ENCODE peak calls at places on chromosomes 11 and 22, in ten cellular contexts. One of them, this sample, is unnamed.

GRCh38 chr11:114036156-114036811 is 23.2 kb upstream of the ZBTB16 start:
- DNase-seq in fibroblast of pulmonary artery: peak
- DNase-seq in COR-L47: no peak
- DNase-seq in T1000: no peak
- DNase-seq in WTC11: peak
- DNase-seq in naive thymus-derived CD4-positive, alpha-beta T cell: peak
- DNase-seq in iPS DF 6.9: peak
- DNase-seq in COLO829: peak
- DNase-seq in activated T-cell treated with anti-CD3 and anti-CD28 coated beads, Interleukin-2, amount 50 U/mL, for 72 hours: peak
- DNase-seq in iris pigment epithelial cell: peak
- DNase-seq in this sample: peak

GRCh38 chr11:131498631-131499053 is 128.2 kb downstream of the NTM start:
- DNase-seq in iPS DF 6.9: no peak
- DNase-seq in COLO829: no peak
- DNase-seq in naive thymus-derived CD4-positive, alpha-beta T cell: no peak
- DNase-seq in activated T-cell treated with anti-CD3 and anti-CD28 coated beads, Interleukin-2, amount 50 U/mL, for 72 hours: no peak
- DNase-seq in WTC11: no peak
- DNase-seq in T1000: no peak
- DNase-seq in COR-L47: no peak
- DNase-seq in iris pigment epithelial cell: no peak
- DNase-seq in fibroblast of pulmonary artery: no peak
- DNase-seq in this sample: no peak

GRCh38 chr11:72013765-72014711 is 15.3 kb downstream of the IL18BP start:
- DNase-seq in fibroblast of pulmonary artery: no peak
- DNase-seq in naive thymus-derived CD4-positive, alpha-beta T cell: no peak
- DNase-seq in COLO829: no peak
- DNase-seq in COR-L47: no peak
- DNase-seq in iPS DF 6.9: no peak
- DNase-seq in T1000: no peak
- DNase-seq in activated T-cell treated with anti-CD3 and anti-CD28 coated beads, Interleukin-2, amount 50 U/mL, for 72 hours: no peak
- DNase-seq in WTC11: no peak
- DNase-seq in iris pigment epithelial cell: no peak
- DNase-seq in this sample: no peak

GRCh38 chr11:1943576-1943975 is 3.6 kb upstream of the MRPL23 start:
- DNase-seq in iris pigment epithelial cell: no peak
- DNase-seq in COR-L47: no peak
- DNase-seq in activated T-cell treated with anti-CD3 and anti-CD28 coated beads, Interleukin-2, amount 50 U/mL, for 72 hours: no peak
- DNase-seq in WTC11: peak
- DNase-seq in COLO829: no peak
- DNase-seq in naive thymus-derived CD4-positive, alpha-beta T cell: no peak
- DNase-seq in iPS DF 6.9: no peak
- DNase-seq in fibroblast of pulmonary artery: no peak
- DNase-seq in T1000: no peak
- DNase-seq in this sample: no peak

GRCh38 chr22:17343766-17344165 is 25.5 kb upstream of the CECR2 start:
- DNase-seq in activated T-cell treated with anti-CD3 and anti-CD28 coated beads, Interleukin-2, amount 50 U/mL, for 72 hours: no peak
- DNase-seq in iPS DF 6.9: no peak
- DNase-seq in COLO829: no peak
- DNase-seq in T1000: no peak
- DNase-seq in naive thymus-derived CD4-positive, alpha-beta T cell: no peak
- DNase-seq in fibroblast of pulmonary artery: no peak
- DNase-seq in iris pigment epithelial cell: no peak
- DNase-seq in COR-L47: no peak
- DNase-seq in WTC11: no peak
- DNase-seq in this sample: no peak

GRCh38 chr11:111672949-111673348 is 70.7 kb downstream of the SIK2 start:
- DNase-seq in naive thymus-derived CD4-positive, alpha-beta T cell: no peak
- DNase-seq in activated T-cell treated with anti-CD3 and anti-CD28 coated beads, Interleukin-2, amount 50 U/mL, for 72 hours: no peak
- DNase-seq in COR-L47: no peak
- DNase-seq in WTC11: no peak
- DNase-seq in T1000: no peak
- DNase-seq in iris pigment epithelial cell: no peak
- DNase-seq in COLO829: no peak
- DNase-seq in fibroblast of pulmonary artery: no peak
- DNase-seq in iPS DF 6.9: no peak
- DNase-seq in this sample: no peak

GRCh38 chr22:45482169-45482568 is 20.5 kb upstream of the FBLN1 start:
- DNase-seq in COLO829: no peak
- DNase-seq in COR-L47: no peak
- DNase-seq in iris pigment epithelial cell: no peak
- DNase-seq in iPS DF 6.9: no peak
- DNase-seq in activated T-cell treated with anti-CD3 and anti-CD28 coated beads, Interleukin-2, amount 50 U/mL, for 72 hours: no peak
- DNase-seq in WTC11: no peak
- DNase-seq in fibroblast of pulmonary artery: no peak
- DNase-seq in naive thymus-derived CD4-positive, alpha-beta T cell: no peak
- DNase-seq in T1000: no peak
- DNase-seq in this sample: no peak

GRCh38 chr11:96794152-96794551 is 404.3 kb downstream of the JRKL start:
- DNase-seq in fibroblast of pulmonary artery: no peak
- DNase-seq in COLO829: no peak
- DNase-seq in activated T-cell treated with anti-CD3 and anti-CD28 coated beads, Interleukin-2, amount 50 U/mL, for 72 hours: no peak
- DNase-seq in naive thymus-derived CD4-positive, alpha-beta T cell: no peak
- DNase-seq in iPS DF 6.9: peak
- DNase-seq in iris pigment epithelial cell: no peak
- DNase-seq in COR-L47: no peak
- DNase-seq in T1000: no peak
- DNase-seq in WTC11: no peak
- DNase-seq in this sample: no peak

GRCh38 chr11:12285106-12285505 is 92.3 kb upstream of the PARVA start:
- DNase-seq in T1000: peak
- DNase-seq in WTC11: no peak
- DNase-seq in COR-L47: no peak
- DNase-seq in naive thymus-derived CD4-positive, alpha-beta T cell: no peak
- DNase-seq in iPS DF 6.9: no peak
- DNase-seq in COLO829: no peak
- DNase-seq in activated T-cell treated with anti-CD3 and anti-CD28 coated beads, Interleukin-2, amount 50 U/mL, for 72 hours: no peak
- DNase-seq in fibroblast of pulmonary artery: peak
- DNase-seq in iris pigment epithelial cell: peak
- DNase-seq in this sample: peak

GRCh38 chr22:19891350-19892248 is 36.9 kb upstream of the GNB1L start:
- DNase-seq in naive thymus-derived CD4-positive, alpha-beta T cell: peak
- DNase-seq in iris pigment epithelial cell: peak
- DNase-seq in activated T-cell treated with anti-CD3 and anti-CD28 coated beads, Interleukin-2, amount 50 U/mL, for 72 hours: peak
- DNase-seq in iPS DF 6.9: peak
- DNase-seq in fibroblast of pulmonary artery: peak
- DNase-seq in T1000: peak
- DNase-seq in COLO829: peak
- DNase-seq in COR-L47: peak
- DNase-seq in WTC11: peak
- DNase-seq in this sample: peak

GRCh38 chr11:1122356-1123002 is 35.3 kb upstream of the MUC5AC start:
- DNase-seq in iPS DF 6.9: no peak
- DNase-seq in COR-L47: no peak
- DNase-seq in COLO829: no peak
- DNase-seq in activated T-cell treated with anti-CD3 and anti-CD28 coated beads, Interleukin-2, amount 50 U/mL, for 72 hours: no peak
- DNase-seq in fibroblast of pulmonary artery: no peak
- DNase-seq in iris pigment epithelial cell: no peak
- DNase-seq in naive thymus-derived CD4-positive, alpha-beta T cell: no peak
- DNase-seq in WTC11: peak
- DNase-seq in T1000: no peak
- DNase-seq in this sample: no peak

GRCh38 chr11:105706025-105706530 is 96.2 kb downstream of the GRIA4 start:
- DNase-seq in naive thymus-derived CD4-positive, alpha-beta T cell: no peak
- DNase-seq in T1000: no peak
- DNase-seq in COLO829: no peak
- DNase-seq in iris pigment epithelial cell: no peak
- DNase-seq in activated T-cell treated with anti-CD3 and anti-CD28 coated beads, Interleukin-2, amount 50 U/mL, for 72 hours: no peak
- DNase-seq in iPS DF 6.9: no peak
- DNase-seq in WTC11: no peak
- DNase-seq in COR-L47: no peak
- DNase-seq in fibroblast of pulmonary artery: no peak
- DNase-seq in this sample: no peak

GRCh38 chr11:47394322-47395224 is 13.8 kb upstream of the SLC39A13 start:
- DNase-seq in naive thymus-derived CD4-positive, alpha-beta T cell: no peak
- DNase-seq in activated T-cell treated with anti-CD3 and anti-CD28 coated beads, Interleukin-2, amount 50 U/mL, for 72 hours: peak
- DNase-seq in T1000: no peak
- DNase-seq in WTC11: no peak
- DNase-seq in iris pigment epithelial cell: peak
- DNase-seq in fibroblast of pulmonary artery: peak
- DNase-seq in COLO829: no peak
- DNase-seq in iPS DF 6.9: no peak
- DNase-seq in COR-L47: no peak
- DNase-seq in this sample: peak

GRCh38 chr22:37154925-37155712 is 5.4 kb upstream of the IL2RB start:
- DNase-seq in iPS DF 6.9: no peak
- DNase-seq in COLO829: no peak
- DNase-seq in fibroblast of pulmonary artery: no peak
- DNase-seq in activated T-cell treated with anti-CD3 and anti-CD28 coated beads, Interleukin-2, amount 50 U/mL, for 72 hours: no peak
- DNase-seq in WTC11: no peak
- DNase-seq in COR-L47: no peak
- DNase-seq in iris pigment epithelial cell: peak
- DNase-seq in naive thymus-derived CD4-positive, alpha-beta T cell: no peak
- DNase-seq in T1000: no peak
- DNase-seq in this sample: no peak

GRCh38 chr11:126456089-126456488 is 100.6 kb downstream of the ST3GAL4 start:
- DNase-seq in iris pigment epithelial cell: no peak
- DNase-seq in iPS DF 6.9: no peak
- DNase-seq in fibroblast of pulmonary artery: no peak
- DNase-seq in COR-L47: no peak
- DNase-seq in COLO829: no peak
- DNase-seq in activated T-cell treated with anti-CD3 and anti-CD28 coated beads, Interleukin-2, amount 50 U/mL, for 72 hours: no peak
- DNase-seq in WTC11: no peak
- DNase-seq in T1000: no peak
- DNase-seq in naive thymus-derived CD4-positive, alpha-beta T cell: no peak
- DNase-seq in this sample: no peak

GRCh38 chr11:46290598-46291309 is 13.3 kb downstream of the CREB3L1 start:
- DNase-seq in COLO829: no peak
- DNase-seq in iris pigment epithelial cell: peak
- DNase-seq in T1000: peak
- DNase-seq in COR-L47: peak
- DNase-seq in iPS DF 6.9: peak
- DNase-seq in naive thymus-derived CD4-positive, alpha-beta T cell: no peak
- DNase-seq in fibroblast of pulmonary artery: peak
- DNase-seq in activated T-cell treated with anti-CD3 and anti-CD28 coated beads, Interleukin-2, amount 50 U/mL, for 72 hours: no peak
- DNase-seq in WTC11: peak
- DNase-seq in this sample: peak

GRCh38 chr11:47915407-47916137 is 64.8 kb upstream of the PTPRJ start:
- DNase-seq in iris pigment epithelial cell: no peak
- DNase-seq in iPS DF 6.9: no peak
- DNase-seq in COR-L47: no peak
- DNase-seq in activated T-cell treated with anti-CD3 and anti-CD28 coated beads, Interleukin-2, amount 50 U/mL, for 72 hours: no peak
- DNase-seq in T1000: no peak
- DNase-seq in naive thymus-derived CD4-positive, alpha-beta T cell: peak
- DNase-seq in COLO829: no peak
- DNase-seq in fibroblast of pulmonary artery: no peak
- DNase-seq in WTC11: no peak
- DNase-seq in this sample: no peak

GRCh38 chr11:78289547-78290292 is 101.0 kb downstream of the USP35 start:
- DNase-seq in fibroblast of pulmonary artery: no peak
- DNase-seq in iPS DF 6.9: no peak
- DNase-seq in WTC11: no peak
- DNase-seq in T1000: no peak
- DNase-seq in COLO829: no peak
- DNase-seq in COR-L47: no peak
- DNase-seq in naive thymus-derived CD4-positive, alpha-beta T cell: no peak
- DNase-seq in iris pigment epithelial cell: no peak
- DNase-seq in activated T-cell treated with anti-CD3 and anti-CD28 coated beads, Interleukin-2, amount 50 U/mL, for 72 hours: no peak
- DNase-seq in this sample: no peak

GRCh38 chr11:21472256-21472655 is 720.6 kb upstream of the ANO5 start:
- DNase-seq in WTC11: no peak
- DNase-seq in COR-L47: no peak
- DNase-seq in COLO829: no peak
- DNase-seq in naive thymus-derived CD4-positive, alpha-beta T cell: no peak
- DNase-seq in activated T-cell treated with anti-CD3 and anti-CD28 coated beads, Interleukin-2, amount 50 U/mL, for 72 hours: no peak
- DNase-seq in iris pigment epithelial cell: no peak
- DNase-seq in fibroblast of pulmonary artery: no peak
- DNase-seq in iPS DF 6.9: no peak
- DNase-seq in T1000: no peak
- DNase-seq in this sample: no peak

GRCh38 chr22:30062934-30063333 is 17.3 kb upstream of the HORMAD2 start:
- DNase-seq in activated T-cell treated with anti-CD3 and anti-CD28 coated beads, Interleukin-2, amount 50 U/mL, for 72 hours: no peak
- DNase-seq in naive thymus-derived CD4-positive, alpha-beta T cell: no peak
- DNase-seq in WTC11: no peak
- DNase-seq in COLO829: no peak
- DNase-seq in iPS DF 6.9: no peak
- DNase-seq in iris pigment epithelial cell: no peak
- DNase-seq in T1000: no peak
- DNase-seq in COR-L47: no peak
- DNase-seq in fibroblast of pulmonary artery: no peak
- DNase-seq in this sample: no peak

GRCh38 chr11:65111537-65112225 is at the start of gene TM7SF2:
- DNase-seq in activated T-cell treated with anti-CD3 and anti-CD28 coated beads, Interleukin-2, amount 50 U/mL, for 72 hours: peak
- DNase-seq in iPS DF 6.9: peak
- DNase-seq in fibroblast of pulmonary artery: peak
- DNase-seq in COLO829: peak
- DNase-seq in naive thymus-derived CD4-positive, alpha-beta T cell: peak
- DNase-seq in COR-L47: peak
- DNase-seq in WTC11: peak
- DNase-seq in iris pigment epithelial cell: peak
- DNase-seq in T1000: peak
- DNase-seq in this sample: peak

GRCh38 chr11:126799974-126800373 is 200.6 kb downstream of the KIRREL3 start:
- DNase-seq in WTC11: no peak
- DNase-seq in T1000: no peak
- DNase-seq in activated T-cell treated with anti-CD3 and anti-CD28 coated beads, Interleukin-2, amount 50 U/mL, for 72 hours: no peak
- DNase-seq in COR-L47: no peak
- DNase-seq in iPS DF 6.9: no peak
- DNase-seq in naive thymus-derived CD4-positive, alpha-beta T cell: no peak
- DNase-seq in fibroblast of pulmonary artery: no peak
- DNase-seq in iris pigment epithelial cell: no peak
- DNase-seq in COLO829: no peak
- DNase-seq in this sample: no peak

GRCh38 chr22:17334054-17334453 is 35.2 kb upstream of the CECR2 start:
- DNase-seq in iPS DF 6.9: no peak
- DNase-seq in iris pigment epithelial cell: no peak
- DNase-seq in activated T-cell treated with anti-CD3 and anti-CD28 coated beads, Interleukin-2, amount 50 U/mL, for 72 hours: no peak
- DNase-seq in naive thymus-derived CD4-positive, alpha-beta T cell: no peak
- DNase-seq in fibroblast of pulmonary artery: no peak
- DNase-seq in COLO829: no peak
- DNase-seq in COR-L47: no peak
- DNase-seq in T1000: no peak
- DNase-seq in WTC11: no peak
- DNase-seq in this sample: no peak

GRCh38 chr22:30643055-30643875 is 7.7 kb downstream of the SLC35E4 start:
- DNase-seq in activated T-cell treated with anti-CD3 and anti-CD28 coated beads, Interleukin-2, amount 50 U/mL, for 72 hours: no peak
- DNase-seq in iris pigment epithelial cell: no peak
- DNase-seq in iPS DF 6.9: no peak
- DNase-seq in fibroblast of pulmonary artery: no peak
- DNase-seq in T1000: no peak
- DNase-seq in naive thymus-derived CD4-positive, alpha-beta T cell: no peak
- DNase-seq in COLO829: no peak
- DNase-seq in WTC11: no peak
- DNase-seq in COR-L47: no peak
- DNase-seq in this sample: no peak

GRCh38 chr22:44360686-44361381 is 48.1 kb upstream of the SHISAL1 start:
- DNase-seq in T1000: peak
- DNase-seq in iPS DF 6.9: no peak
- DNase-seq in naive thymus-derived CD4-positive, alpha-beta T cell: no peak
- DNase-seq in COLO829: no peak
- DNase-seq in iris pigment epithelial cell: no peak
- DNase-seq in COR-L47: no peak
- DNase-seq in activated T-cell treated with anti-CD3 and anti-CD28 coated beads, Interleukin-2, amount 50 U/mL, for 72 hours: no peak
- DNase-seq in WTC11: no peak
- DNase-seq in fibroblast of pulmonary artery: peak
- DNase-seq in this sample: no peak

GRCh38 chr22:31829505-31829904 is 75.7 kb downstream of the DEPDC5 start:
- DNase-seq in fibroblast of pulmonary artery: peak
- DNase-seq in COLO829: peak
- DNase-seq in naive thymus-derived CD4-positive, alpha-beta T cell: no peak
- DNase-seq in iPS DF 6.9: no peak
- DNase-seq in T1000: peak
- DNase-seq in iris pigment epithelial cell: peak
- DNase-seq in WTC11: no peak
- DNase-seq in COR-L47: no peak
- DNase-seq in activated T-cell treated with anti-CD3 and anti-CD28 coated beads, Interleukin-2, amount 50 U/mL, for 72 hours: peak
- DNase-seq in this sample: no peak

GRCh38 chr11:63277345-63277943 is 34.0 kb upstream of the SLC22A25 start:
- DNase-seq in fibroblast of pulmonary artery: no peak
- DNase-seq in COLO829: no peak
- DNase-seq in iris pigment epithelial cell: no peak
- DNase-seq in naive thymus-derived CD4-positive, alpha-beta T cell: no peak
- DNase-seq in iPS DF 6.9: no peak
- DNase-seq in T1000: no peak
- DNase-seq in WTC11: no peak
- DNase-seq in activated T-cell treated with anti-CD3 and anti-CD28 coated beads, Interleukin-2, amount 50 U/mL, for 72 hours: no peak
- DNase-seq in COR-L47: no peak
- DNase-seq in this sample: no peak

GRCh38 chr11:44133335-44133946 is 38.0 kb downstream of the EXT2 start:
- DNase-seq in activated T-cell treated with anti-CD3 and anti-CD28 coated beads, Interleukin-2, amount 50 U/mL, for 72 hours: no peak
- DNase-seq in COLO829: peak
- DNase-seq in fibroblast of pulmonary artery: peak
- DNase-seq in WTC11: no peak
- DNase-seq in naive thymus-derived CD4-positive, alpha-beta T cell: no peak
- DNase-seq in T1000: no peak
- DNase-seq in iris pigment epithelial cell: peak
- DNase-seq in COR-L47: peak
- DNase-seq in iPS DF 6.9: peak
- DNase-seq in this sample: no peak

This sample was measured in endothelial cell.